ENCODE peak calls at places on chromosomes 6 and 20, in eight cellular contexts. D, A, K, B, W, V, Z and T are unnamed samples.

GRCh38 chr6:44064948-44065272 is 62.3 kb downstream of the MRPL14 start:
- DNase-seq in D (no peak), A (no peak), K (no peak), B (no peak), W (no peak), V (no peak), Z (no peak), T (no peak)

GRCh38 chr6:17280552-17281090 is 540 bp upstream of the RBM24 start:
- DNase-seq in D (peak; percentile 59), A (peak; percentile 72), K (no peak), B (peak; percentile 76), W (no peak), V (no peak), Z (peak; percentile 35), T (no peak)

GRCh38 chr6:155195903-155196302 is 67.9 kb upstream of the CLDN20 start:
- DNase-seq in D (no peak), A (no peak), K (no peak), B (no peak), W (no peak), V (no peak), Z (no peak), T (no peak)

GRCh38 chr6:157908369-157909281 is 73.0 kb upstream of the SYNJ2 start:
- DNase-seq in D (no peak), A (no peak), K (no peak), B (no peak), W (no peak), V (no peak), Z (no peak), T (no peak)

GRCh38 chr6:125802943-125803377 is 12.2 kb downstream of the NCOA7 start:
- DNase-seq in D (no peak), A (no peak), K (no peak), B (no peak), W (no peak), V (no peak), Z (no peak), T (no peak)

GRCh38 chr6:118350881-118351430 is 197.1 kb upstream of the PLN start:
- DNase-seq in D (no peak), A (no peak), K (no peak), B (no peak), W (no peak), V (no peak), Z (no peak), T (no peak)

GRCh38 chr20:6057139-6057538 is 3.3 kb upstream of the LRRN4 start:
- DNase-seq in D (no peak), A (no peak), K (no peak), B (no peak), W (no peak), V (no peak), Z (no peak), T (no peak)

GRCh38 chr6:70180904-70181599 is 121.8 kb downstream of the COL9A1 start:
- DNase-seq in D (no peak), A (no peak), K (no peak), B (no peak), W (no peak), V (no peak), Z (no peak), T (no peak)

GRCh38 chr20:11249239-11249638 is 575.4 kb upstream of the JAG1 start:
- DNase-seq in D (no peak), A (no peak), K (no peak), B (no peak), W (no peak), V (no peak), Z (no peak), T (no peak)

GRCh38 chr6:20409427-20409971 is 7.8 kb downstream of the E2F3 start:
- DNase-seq in D (no peak), A (no peak), K (no peak), B (no peak), W (no peak), V (no peak), Z (no peak), T (no peak)

GRCh38 chr6:113271437-113271836 is 585.7 kb upstream of the MARCKS start:
- DNase-seq in D (no peak), A (no peak), K (no peak), B (no peak), W (no peak), V (no peak), Z (no peak), T (no peak)
- H3K9me3 ChIP-seq in D (peaks cover 3% of the 10 kb centered on the region), A (no peaks in the 10 kb centered on the region), K (peaks cover 16% of the 10 kb centered on the region), B (peaks cover 38% of the 10 kb centered on the region), W (peaks cover 6% of the 10 kb centered on the region), V (peaks cover 23% of the 10 kb centered on the region), Z (peaks cover 4% of the 10 kb centered on the region), T (peaks cover 38% of the 10 kb centered on the region)

DNA sequence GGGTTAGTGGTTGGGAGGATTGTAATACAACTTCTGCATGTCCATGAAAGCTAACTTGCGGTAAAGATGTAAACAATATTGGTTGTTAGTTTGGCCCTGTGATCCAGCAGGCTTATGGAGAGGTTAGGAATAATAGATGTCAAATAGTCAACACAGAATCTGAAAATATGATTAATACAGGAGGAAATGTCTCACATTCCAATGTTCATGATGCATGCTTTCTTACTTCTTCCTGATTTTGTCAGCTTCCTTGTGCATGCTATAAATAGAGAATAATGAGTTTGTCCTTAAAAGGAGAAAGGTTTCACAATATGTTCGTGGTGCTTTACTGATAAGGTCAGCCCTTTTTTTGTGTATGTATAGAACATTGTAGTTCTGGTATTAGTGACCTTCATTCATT is 136.7 kb downstream of the MMUT start:
- DNase-seq in D (no peak), A (no peak), K (no peak), B (no peak), W (no peak), V (no peak), Z (no peak), T (no peak)
- H3K36me3 ChIP-seq in D (no peaks in the 10 kb centered on the region), A (no peaks in the 10 kb centered on the region), K (no peaks in the 10 kb centered on the region), B (no peaks in the 10 kb centered on the region), W (no peaks in the 10 kb centered on the region), V (no peaks in the 10 kb centered on the region), Z (no peaks in the 10 kb centered on the region), T (no peaks in the 10 kb centered on the region)

GRCh38 chr20:43138061-43138860 is 51.4 kb downstream of the PTPRT start:
- DNase-seq in D (no peak), A (no peak), K (no peak), B (no peak), W (no peak), V (no peak), Z (no peak), T (no peak)

GRCh38 chr20:43140719-43141118 is 49.0 kb downstream of the PTPRT start:
- DNase-seq in D (no peak), A (no peak), K (no peak), B (no peak), W (no peak), V (no peak), Z (no peak), T (no peak)

GRCh38 chr20:43137160-43137559 is 52.5 kb downstream of the PTPRT start:
- DNase-seq in D (no peak), A (no peak), K (no peak), B (no peak), W (no peak), V (no peak), Z (no peak), T (no peak)
- H3K9me3 ChIP-seq in D (no peaks in the 10 kb centered on the region), A (no peaks in the 10 kb centered on the region), K (no peaks in the 10 kb centered on the region), B (no peaks in the 10 kb centered on the region), W (no peaks in the 10 kb centered on the region), V (no peaks in the 10 kb centered on the region), Z (no peaks in the 10 kb centered on the region), T (no peaks in the 10 kb centered on the region)

DNA sequence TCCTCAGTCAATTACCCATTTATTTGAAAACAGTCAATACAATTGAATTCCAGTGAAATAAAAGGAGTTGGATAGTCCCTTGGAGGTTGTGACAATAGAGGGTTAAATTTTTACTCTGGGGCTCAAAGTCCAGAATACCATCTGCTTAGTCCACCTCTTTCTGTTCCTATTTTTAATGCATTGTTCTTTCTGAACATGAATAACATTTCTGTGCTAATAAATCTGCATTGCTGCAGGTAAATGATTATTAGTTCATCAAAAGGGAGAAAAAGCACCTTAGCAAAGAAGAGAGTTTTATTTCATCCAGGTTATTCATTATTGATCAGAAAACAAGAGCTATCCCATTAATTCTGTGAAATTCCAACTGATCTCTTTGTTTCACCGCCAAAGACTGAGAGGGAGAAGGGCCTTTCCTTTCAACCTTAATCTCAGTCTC is 166.1 kb upstream of the OLIG3 start:
- DNase-seq in D (no peak), A (no peak), K (no peak), B (no peak), W (no peak), V (no peak), Z (no peak), T (no peak)
- H3K36me3 ChIP-seq in D (no peaks in the 10 kb centered on the region), A (no peaks in the 10 kb centered on the region), K (no peaks in the 10 kb centered on the region), B (no peaks in the 10 kb centered on the region), W (no peaks in the 10 kb centered on the region), V (no peaks in the 10 kb centered on the region), Z (no peaks in the 10 kb centered on the region), T (no peaks in the 10 kb centered on the region)

DNA sequence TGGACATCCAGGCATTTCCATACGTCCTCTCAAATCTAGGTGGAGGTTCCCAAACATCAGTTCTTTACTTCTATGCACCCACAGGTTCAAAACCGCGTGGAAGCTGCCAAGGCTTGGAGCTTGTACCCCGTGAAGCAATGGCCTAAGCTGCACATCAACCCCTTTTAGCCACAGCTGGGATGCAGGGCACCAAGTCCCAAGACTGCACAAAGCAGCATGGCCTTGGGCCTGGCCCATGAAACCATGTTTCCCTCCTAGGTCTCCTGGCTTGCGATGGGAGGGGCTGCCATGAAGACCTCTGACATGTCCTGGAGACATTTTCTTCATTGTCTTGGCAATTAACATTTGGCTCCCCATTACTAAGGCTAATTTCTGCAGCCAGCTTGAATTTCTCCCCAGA is 88.9 kb upstream of the CBLN4 start:
- DNase-seq in D (no peak), A (no peak), K (no peak), B (no peak), W (no peak), V (no peak), Z (no peak), T (no peak)
- H3K9me3 ChIP-seq in D (peaks cover 11% of the 10 kb centered on the region), A (no peaks in the 10 kb centered on the region), K (peaks cover 23% of the 10 kb centered on the region), B (no peaks in the 10 kb centered on the region), W (no peaks in the 10 kb centered on the region), V (peaks cover 11% of the 10 kb centered on the region), Z (peaks cover 6% of the 10 kb centered on the region), T (no peaks in the 10 kb centered on the region)